ENCODE peak calls at places on chromosomes 16 and 17, in five cellular contexts. I, N, B, W and F are unnamed samples.

GRCh38 chr16:3020604-3021448 is 658 bp downstream of the TNFRSF12A start:
- DNase-seq in W (no peak), B (peak; percentile 94), N (peak; percentile 79), I (peak; percentile 52), F (peak; percentile 78)

GRCh38 chr16:30005341-30006094 is 5.3 kb downstream of the DOC2A start:
- DNase-seq in I (peak; percentile 53), W (peak; percentile 10), B (peak; percentile 94), N (no peak), F (no peak)

GRCh38 chr16:3716831-3717234 is 491 bp downstream of the TRAP1 start:
- DNase-seq in B (peak; percentile 81), I (peak; percentile 54), W (no peak), N (no peak), F (no peak)

GRCh38 chr16:49833055-49833454 is 22.9 kb downstream of the ZNF423 start:
- DNase-seq in N (no peak), I (no peak), W (no peak), B (peak; percentile 67), F (no peak)

GRCh38 chr17:70820276-70820675 is 650.9 kb downstream of the KCNJ2 start:
- DNase-seq in I (no peak), W (no peak), B (no peak), N (no peak), F (no peak)

GRCh38 chr16:676565-677297 is 1.3 kb downstream of the RHBDL1 start:
- DNase-seq in N (peak; percentile 28), B (peak; percentile 76), W (peak; percentile 87), I (no peak), F (no peak)

GRCh38 chr17:29179232-29180036 is 764 bp downstream of the MYO18A start:
- DNase-seq in B (peak; percentile 93), W (peak; percentile 63), N (no peak), I (no peak), F (peak; percentile 70)

GRCh38 chr17:42421479-42422332 is 1.4 kb downstream of the CAVIN1 start:
- DNase-seq in I (no peak), W (no peak), N (no peak), B (peak; percentile 82), F (no peak)

GRCh38 chr17:29140051-29140582 is 40.1 kb downstream of the MYO18A start:
- DNase-seq in I (peak; percentile 95), B (peak; percentile 92), N (peak; percentile 75), W (peak; percentile 37), F (no peak)

GRCh38 chr16:14378131-14378551 is 251.9 kb downstream of the PARN start:
- DNase-seq in B (peak; percentile 60), N (no peak), W (peak; percentile 49), I (no peak), F (no peak)

GRCh38 chr17:33436321-33436720 is 143.2 kb upstream of the ASIC2 start:
- DNase-seq in W (no peak), I (no peak), N (no peak), B (no peak), F (no peak)

GRCh38 chr16:85393674-85394510 is 219.2 kb upstream of the GSE1 start:
- DNase-seq in I (peak; percentile 75), B (peak; percentile 99), N (peak; percentile 29), W (no peak), F (no peak)

GRCh38 chr17:66920426-66920825 is 44.1 kb upstream of the CACNG4 start:
- DNase-seq in I (no peak), B (no peak), N (no peak), W (no peak), F (no peak)

GRCh38 chr16:11205754-11206459 is 50.1 kb downstream of the SOCS1 start:
- DNase-seq in B (peak; percentile 73), N (no peak), I (no peak), W (no peak), F (no peak)

GRCh38 chr16:82631701-82632685 is 5.2 kb downstream of the CDH13 start:
- DNase-seq in N (no peak), B (peak; percentile 71), I (no peak), W (no peak), F (no peak)

GRCh38 chr16:53041196-53041977 is 11.3 kb downstream of the CHD9NB start:
- DNase-seq in N (no peak), I (no peak), W (peak; percentile 5), B (no peak), F (peak; percentile 56)

GRCh38 chr16:102060-102855 is 24.2 kb downstream of the MPG start:
- DNase-seq in N (no peak), I (no peak), B (no peak), W (no peak), F (no peak)

GRCh38 chr16:2486645-2487516 is 12.0 kb downstream of the TBC1D24 start:
- DNase-seq in W (no peak), I (peak; percentile 80), N (peak; percentile 63), B (peak; percentile 89), F (no peak)

GRCh38 chr17:79006794-79007503 is 2.6 kb downstream of the CANT1 start:
- DNase-seq in I (no peak), B (peak; percentile 67), N (no peak), W (no peak), F (no peak)

GRCh38 chr17:45144199-45145034 is 3.9 kb upstream of the HEXIM1 start:
- DNase-seq in W (no peak), N (no peak), B (peak; percentile 89), I (no peak), F (no peak)

GRCh38 chr16:78504391-78504945 is 405.0 kb downstream of the WWOX start:
- DNase-seq in N (no peak), B (no peak), I (no peak), W (no peak), F (no peak)

GRCh38 chr17:1471931-1472727 is 16.1 kb upstream of the CRK start:
- DNase-seq in W (no peak), N (no peak), B (peak; percentile 98), I (no peak), F (peak; percentile 57)

GRCh38 chr17:49567104-49567521 is 8.6 kb upstream of the NXPH3 start:
- DNase-seq in N (no peak), I (no peak), W (no peak), B (peak; percentile 6), F (no peak)

GRCh38 chr16:75206749-75207451 is at the start of gene CTRB2:
- DNase-seq in I (no peak), W (no peak), N (no peak), B (peak; percentile 67), F (no peak)

GRCh38 chr17:64020068-64020766 is at the start of gene ICAM2:
- DNase-seq in I (peak; percentile 96), B (peak; percentile 32), W (peak; percentile 20), N (peak; percentile 93), F (no peak)